ENCODE peak calls at places on chromosomes 2 and 18, in seven cellular contexts. M, Y, T, W, C, H and A are unnamed samples.

GRCh38 chr2:143513081-143513480 is 383.9 kb downstream of the ARHGAP15 start:
- DNase-seq in M (peak; percentile 71), Y (peak; percentile 62), T (peak; percentile 75), W (peak; percentile 24), C (peak; percentile 53), H (peak; percentile 74), A (no peak)

GRCh38 chr2:54083021-54083420 is 32.4 kb upstream of the ACYP2 start:
- DNase-seq in M (peak; percentile 74), Y (peak; percentile 39), T (no peak), W (no peak), C (no peak), H (peak; percentile 7), A (no peak)

GRCh38 chr18:61901334-61901986 is 8.7 kb upstream of the RNF152 start:
- DNase-seq in M (peak; percentile 86), Y (peak; percentile 79), T (peak; percentile 53), W (peak; percentile 48), C (peak; percentile 61), H (peak; percentile 64), A (peak; percentile 88)

GRCh38 chr2:216651370-216651881 is 18.2 kb downstream of the IGFBP2 start:
- DNase-seq in M (no peak), Y (no peak), T (peak; percentile 87), W (no peak), C (no peak), H (peak; percentile 38), A (peak; percentile 47)

GRCh38 chr2:73859721-73860586 is 31.2 kb downstream of the STAMBP start:
- DNase-seq in M (peak; percentile 21), Y (no peak), T (peak; percentile 97), W (no peak), C (no peak), H (peak; percentile 89), A (peak; percentile 46)

GRCh38 chr2:203404996-203405395 is 76.8 kb downstream of the ABI2 start:
- DNase-seq in M (no peak), Y (no peak), T (peak; percentile 73), W (no peak), C (no peak), H (peak; percentile 55), A (no peak)

GRCh38 chr2:100977511-100977910 is 24.6 kb upstream of the RPL31 start:
- DNase-seq in M (no peak), Y (no peak), T (no peak), W (no peak), C (no peak), H (no peak), A (no peak)

GRCh38 chr2:25341031-25341727 is 546 bp downstream of the DNMT3A start:
- DNase-seq in M (no peak), Y (no peak), T (no peak), W (no peak), C (no peak), H (no peak), A (no peak)

GRCh38 chr2:143255899-143256298 is 126.7 kb downstream of the ARHGAP15 start:
- DNase-seq in M (no peak), Y (no peak), T (no peak), W (no peak), C (no peak), H (no peak), A (no peak)

GRCh38 chr2:231891514-231891905 is 34.7 kb downstream of the NPPC start:
- DNase-seq in M (no peak), Y (no peak), T (no peak), W (no peak), C (no peak), H (no peak), A (no peak)

GRCh38 chr2:65319674-65320041 is 92.0 kb downstream of the ACTR2 start:
- DNase-seq in M (no peak), Y (no peak), T (no peak), W (no peak), C (no peak), H (no peak), A (no peak)

GRCh38 chr18:50970006-50970405 is 2.2 kb downstream of the ELAC1 start:
- DNase-seq in M (no peak), Y (no peak), T (no peak), W (no peak), C (no peak), H (no peak), A (no peak)

GRCh38 chr2:74715880-74716279 is 61.8 kb downstream of the SEMA4F start:
- DNase-seq in M (no peak), Y (no peak), T (no peak), W (no peak), C (no peak), H (no peak), A (no peak)

GRCh38 chr2:62785810-62786593 is 80.5 kb downstream of the EHBP1 start:
- DNase-seq in M (peak; percentile 20), Y (no peak), T (peak; percentile 64), W (no peak), C (no peak), H (peak; percentile 55), A (peak; percentile 37)

GRCh38 chr2:7028846-7029245 is 111.6 kb downstream of the RNF144A start:
- DNase-seq in M (no peak), Y (no peak), T (no peak), W (no peak), C (no peak), H (no peak), A (no peak)
- H2BK5ac ChIP-seq in M (no peak overlapping the region), Y (no peak overlapping the region), T (no peak overlapping the region), W (no peak overlapping the region), C (no peak overlapping the region), H (no peak overlapping the region), A (no peak overlapping the region)

GRCh38 chr2:241072553-241073165 is 29.4 kb downstream of the MTERF4 start:
- DNase-seq in M (no peak), Y (no peak), T (no peak), W (no peak), C (no peak), H (no peak), A (no peak)

GRCh38 chr2:241072151-241072550 is 29.9 kb downstream of the MTERF4 start:
- DNase-seq in M (no peak), Y (no peak), T (no peak), W (no peak), C (no peak), H (no peak), A (no peak)

GRCh38 chr2:241074065-241074818 is 27.8 kb downstream of the MTERF4 start:
- DNase-seq in M (no peak), Y (no peak), T (no peak), W (no peak), C (no peak), H (no peak), A (no peak)

GRCh38 chr2:241073166-241074064 is 28.7 kb downstream of the MTERF4 start:
- DNase-seq in M (no peak), Y (no peak), T (no peak), W (no peak), C (no peak), H (no peak), A (no peak)

DNA sequence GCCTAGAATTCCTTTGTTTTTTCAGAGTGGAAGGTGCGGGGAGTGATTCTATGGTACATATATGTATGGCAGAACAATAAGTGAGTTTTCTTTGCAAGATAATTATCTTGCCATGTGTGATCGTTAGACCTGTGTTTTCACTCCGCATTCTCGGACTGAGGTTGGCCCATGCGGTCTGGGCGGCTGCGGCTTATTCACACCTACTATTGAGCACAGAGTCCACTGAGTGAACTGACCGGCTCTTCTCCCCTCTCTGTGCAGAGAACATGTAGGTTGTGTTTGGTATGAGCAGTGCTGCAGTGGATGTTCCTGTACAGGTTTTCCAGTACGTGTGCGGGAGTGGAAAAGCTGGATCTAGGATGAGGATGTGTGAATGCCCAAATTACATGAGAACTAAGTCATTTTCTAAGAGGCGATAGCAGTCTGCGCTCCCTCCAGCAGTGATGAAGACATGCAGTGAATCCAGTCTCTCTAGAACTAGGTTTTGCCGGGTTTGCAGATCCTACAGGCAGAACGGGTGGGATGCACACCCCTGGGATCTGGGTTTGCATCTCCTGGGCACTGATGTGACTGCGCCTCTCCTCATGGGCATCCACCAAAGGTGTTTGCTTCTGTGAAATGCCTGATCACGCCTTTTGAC is 27.1 kb downstream of the MTERF4 start:
- DNase-seq in M (no peak), Y (no peak), T (no peak), W (no peak), C (no peak), H (no peak), A (no peak)
- H4K8ac ChIP-seq in M (no peak overlapping the region), Y (no peak overlapping the region), T (no peak overlapping the region), W (no peak overlapping the region), C (no peak overlapping the region), H (no peak overlapping the region), A (no peak overlapping the region)

GRCh38 chr2:197028633-197029032 is 102.1 kb upstream of the PGAP1 start:
- DNase-seq in M (no peak), Y (no peak), T (no peak), W (no peak), C (no peak), H (no peak), A (no peak)
- H2BK5ac ChIP-seq in M (no peak overlapping the region), Y (no peak overlapping the region), T (no peak overlapping the region), W (no peak overlapping the region), C (no peak overlapping the region), H (no peak overlapping the region), A (no peak overlapping the region)

DNA sequence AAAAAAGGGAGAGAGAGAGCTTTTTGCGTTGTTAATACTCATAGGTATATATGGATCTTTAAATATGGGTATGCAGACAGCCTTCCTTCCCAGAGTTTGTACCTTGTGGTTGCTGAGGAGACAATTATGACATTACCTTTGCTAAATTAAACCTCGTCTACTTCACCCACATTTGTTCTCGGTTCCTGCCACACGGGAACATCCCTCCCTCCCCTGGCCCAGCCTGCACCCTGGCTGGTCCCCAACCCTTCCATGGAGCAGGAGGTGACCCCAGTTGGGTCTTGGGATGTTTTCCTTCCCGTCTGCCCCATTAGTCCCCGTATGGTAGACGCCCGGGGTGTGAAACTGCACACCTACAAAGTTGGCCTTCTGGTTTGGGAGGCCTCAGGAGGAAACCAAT is 105.3 kb upstream of the FZD7 start:
- DNase-seq in M (no peak), Y (no peak), T (no peak), W (no peak), C (no peak), H (no peak), A (no peak)
- H4K8ac ChIP-seq in M (no peak overlapping the region), Y (no peak overlapping the region), T (no peak overlapping the region), W (no peak overlapping the region), C (no peak overlapping the region), H (no peak overlapping the region), A (no peak overlapping the region)